ENCODE peak calls at places on chromosomes 4 and X, in ten cellular contexts. One of them, this sample, is unnamed.
A peak's percentile ranks its signal among the peaks of the same experiment; 100 is the strongest.

GRCh38 chrX:89034679-89035078 is 287.7 kb downstream of the CPXCR1 start:
- DNase-seq in heart left ventricle: no peak
- DNase-seq in IMR-90: no peak
- DNase-seq in pancreas: no peak
- DNase-seq in cardiac fibroblast: no peak
- DNase-seq in fibroblast of the aortic adventitia: no peak
- DNase-seq in Panc1: no peak
- DNase-seq in fibroblast of lung: no peak
- DNase-seq in PC-3: no peak
- DNase-seq in A549: no peak
- DNase-seq in this sample: no peak

GRCh38 chrX:15664487-15665444 is at the start of gene CLTRN:
- DNase-seq in cardiac fibroblast: no peak
- DNase-seq in pancreas: no peak
- DNase-seq in PC-3: peak; percentile 82
- DNase-seq in A549: peak; percentile 24
- DNase-seq in fibroblast of the aortic adventitia: no peak
- DNase-seq in fibroblast of lung: no peak
- DNase-seq in IMR-90: no peak
- DNase-seq in Panc1: no peak
- DNase-seq in heart left ventricle: no peak
- DNase-seq in this sample: no peak

GRCh38 chrX:43655961-43656494 is at the start of gene MAOA:
- DNase-seq in heart left ventricle: peak; percentile 59
- DNase-seq in fibroblast of the aortic adventitia: no peak
- DNase-seq in cardiac fibroblast: no peak
- DNase-seq in IMR-90: no peak
- DNase-seq in fibroblast of lung: no peak
- DNase-seq in pancreas: peak; percentile 83
- DNase-seq in A549: no peak
- DNase-seq in PC-3: peak; percentile 33
- DNase-seq in Panc1: no peak
- DNase-seq in this sample: no peak

GRCh38 chr4:15149234-15149841 is 147.1 kb downstream of the CPEB2 start:
- DNase-seq in fibroblast of lung: peak; percentile 46
- DNase-seq in PC-3: peak; percentile 13
- DNase-seq in A549: no peak
- DNase-seq in fibroblast of the aortic adventitia: peak; percentile 59
- DNase-seq in cardiac fibroblast: peak; percentile 58
- DNase-seq in pancreas: no peak
- DNase-seq in Panc1: no peak
- DNase-seq in heart left ventricle: no peak
- DNase-seq in IMR-90: peak; percentile 35
- DNase-seq in this sample: peak; percentile 53

GRCh38 chrX:105876658-105877057 is 54.3 kb downstream of the NRK start:
- DNase-seq in PC-3: peak; percentile 64
- DNase-seq in fibroblast of lung: no peak
- DNase-seq in heart left ventricle: no peak
- DNase-seq in cardiac fibroblast: peak; percentile 3
- DNase-seq in fibroblast of the aortic adventitia: no peak
- DNase-seq in Panc1: no peak
- DNase-seq in IMR-90: peak; percentile 19
- DNase-seq in A549: peak; percentile 31
- DNase-seq in pancreas: no peak
- DNase-seq in this sample: peak; percentile 49

GRCh38 chrX:45517090-45517973 is 316.7 kb upstream of the DIPK2B start:
- DNase-seq in A549: peak; percentile 36
- DNase-seq in PC-3: peak; percentile 77
- DNase-seq in cardiac fibroblast: peak; percentile 78
- DNase-seq in fibroblast of the aortic adventitia: peak; percentile 77
- DNase-seq in heart left ventricle: no peak
- DNase-seq in Panc1: no peak
- DNase-seq in IMR-90: peak; percentile 83
- DNase-seq in fibroblast of lung: peak; percentile 86
- DNase-seq in pancreas: no peak
- DNase-seq in this sample: peak; percentile 69

GRCh38 chrX:20606831-20607230 is 340.1 kb upstream of the RPS6KA3 start:
- DNase-seq in fibroblast of the aortic adventitia: no peak
- DNase-seq in pancreas: no peak
- DNase-seq in IMR-90: no peak
- DNase-seq in cardiac fibroblast: no peak
- DNase-seq in Panc1: no peak
- DNase-seq in A549: no peak
- DNase-seq in heart left ventricle: no peak
- DNase-seq in fibroblast of lung: no peak
- DNase-seq in PC-3: no peak
- DNase-seq in this sample: no peak

GRCh38 chrX:33686105-33686504 is 446.0 kb downstream of the FAM47A start:
- DNase-seq in heart left ventricle: no peak
- DNase-seq in PC-3: no peak
- DNase-seq in cardiac fibroblast: no peak
- DNase-seq in pancreas: no peak
- DNase-seq in fibroblast of the aortic adventitia: no peak
- DNase-seq in fibroblast of lung: no peak
- DNase-seq in Panc1: no peak
- DNase-seq in A549: no peak
- DNase-seq in IMR-90: no peak
- DNase-seq in this sample: no peak

DNA sequence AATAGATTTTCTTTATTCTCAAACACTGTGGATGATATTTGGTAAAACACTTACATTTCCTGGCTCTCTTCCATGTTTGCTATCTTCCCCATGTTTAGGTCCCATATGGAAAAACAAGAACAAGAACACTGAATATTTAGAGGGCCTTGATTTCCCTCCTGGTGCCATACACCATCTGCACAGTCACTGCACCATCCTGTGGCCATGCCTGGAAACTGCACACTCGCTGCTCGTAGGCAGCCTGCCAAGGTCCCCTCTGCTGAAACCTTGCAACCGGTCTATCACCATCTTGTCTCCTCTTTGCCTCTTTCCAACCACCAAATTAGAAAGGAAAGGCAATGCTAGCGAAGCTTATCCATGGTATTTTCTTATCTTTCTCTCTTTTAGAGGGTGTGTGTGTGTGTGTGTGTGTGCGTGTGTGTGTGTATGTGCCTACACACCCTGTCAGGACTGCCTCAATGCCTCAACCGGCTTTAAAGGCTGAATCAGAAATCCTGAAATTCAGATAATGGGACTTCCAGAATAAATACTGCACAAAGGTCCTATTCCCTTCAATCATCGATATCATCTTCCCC is 124.2 kb upstream of the MBNL3 start:
- DNase-seq in PC-3: peak; percentile 61
- DNase-seq in fibroblast of the aortic adventitia: peak; percentile 25
- DNase-seq in heart left ventricle: peak; percentile 20
- DNase-seq in fibroblast of lung: peak; percentile 6
- DNase-seq in A549: peak; percentile 23
- DNase-seq in pancreas: no peak
- DNase-seq in Panc1: no peak
- DNase-seq in IMR-90: peak; percentile 4
- DNase-seq in cardiac fibroblast: peak; percentile 43
- DNase-seq in this sample: peak; percentile 51
- TF ChIP-seq CTCF in PC-3: peak; percentile 80
- TF ChIP-seq CTCF in fibroblast of the aortic adventitia: peak; percentile 63
- TF ChIP-seq CTCF in heart left ventricle: peak; percentile 56
- TF ChIP-seq CTCF in fibroblast of lung: peak; percentile 71
- TF ChIP-seq CTCF in A549: peak; percentile 23
- TF ChIP-seq CTCF in pancreas: peak; percentile 17
- TF ChIP-seq CTCF in Panc1: peak; percentile 74
- TF ChIP-seq CTCF in IMR-90: peak; percentile 49
- TF ChIP-seq CTCF in cardiac fibroblast: peak; percentile 52
- TF ChIP-seq CTCF in this sample: peak; percentile 77

GRCh38 chr4:89836897-89837384 is at the start of gene SNCA:
- DNase-seq in A549: peak; percentile 26
- DNase-seq in pancreas: peak; percentile 64
- DNase-seq in fibroblast of lung: peak; percentile 69
- DNase-seq in IMR-90: peak; percentile 21
- DNase-seq in fibroblast of the aortic adventitia: no peak
- DNase-seq in heart left ventricle: peak; percentile 67
- DNase-seq in Panc1: no peak
- DNase-seq in cardiac fibroblast: peak; percentile 11
- DNase-seq in PC-3: no peak
- DNase-seq in this sample: peak; percentile 39

GRCh38 chr4:89836031-89836777 is 757 bp downstream of the SNCA start:
- DNase-seq in heart left ventricle: no peak
- DNase-seq in Panc1: no peak
- DNase-seq in fibroblast of the aortic adventitia: no peak
- DNase-seq in IMR-90: no peak
- DNase-seq in A549: no peak
- DNase-seq in cardiac fibroblast: no peak
- DNase-seq in pancreas: no peak
- DNase-seq in PC-3: no peak
- DNase-seq in fibroblast of lung: no peak
- DNase-seq in this sample: no peak

GRCh38 chr4:89839558-89839957 is 2.6 kb upstream of the SNCA start:
- DNase-seq in Panc1: no peak
- DNase-seq in PC-3: no peak
- DNase-seq in fibroblast of lung: no peak
- DNase-seq in cardiac fibroblast: no peak
- DNase-seq in heart left ventricle: no peak
- DNase-seq in fibroblast of the aortic adventitia: no peak
- DNase-seq in IMR-90: no peak
- DNase-seq in A549: no peak
- DNase-seq in pancreas: no peak
- DNase-seq in this sample: no peak

GRCh38 chr4:89837385-89837995 is 529 bp upstream of the SNCA start:
- DNase-seq in fibroblast of lung: peak; percentile 27
- DNase-seq in PC-3: no peak
- DNase-seq in fibroblast of the aortic adventitia: no peak
- DNase-seq in cardiac fibroblast: peak; percentile 5
- DNase-seq in A549: peak; percentile 2
- DNase-seq in IMR-90: peak; percentile 16
- DNase-seq in pancreas: peak; percentile 29
- DNase-seq in Panc1: no peak
- DNase-seq in heart left ventricle: no peak
- DNase-seq in this sample: peak; percentile 37

DNA sequence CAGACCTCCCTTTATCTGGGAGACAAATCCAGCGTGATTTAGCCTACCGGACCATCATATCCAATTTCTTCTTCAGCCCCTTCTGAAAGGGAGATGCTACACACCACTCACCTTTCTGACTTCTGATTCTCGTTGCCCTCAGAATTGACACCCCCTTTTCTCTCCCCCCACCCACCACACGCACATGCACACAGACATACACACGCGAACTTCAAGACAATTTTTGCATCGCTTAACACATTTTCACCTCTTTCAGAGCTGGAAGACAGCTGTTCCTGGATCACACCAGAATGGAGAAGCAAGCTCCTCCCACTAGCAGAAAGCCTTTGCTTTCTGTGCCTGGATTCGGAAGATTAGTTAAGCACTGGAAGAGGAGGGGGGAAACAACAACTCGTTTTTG is 1.0 kb upstream of the SNCA start:
- DNase-seq in fibroblast of the aortic adventitia: no peak
- DNase-seq in cardiac fibroblast: no peak
- DNase-seq in fibroblast of lung: peak; percentile 4
- DNase-seq in IMR-90: no peak
- DNase-seq in Panc1: no peak
- DNase-seq in A549: no peak
- DNase-seq in heart left ventricle: no peak
- DNase-seq in pancreas: no peak
- DNase-seq in PC-3: no peak
- DNase-seq in this sample: peak; percentile 19
- H3K4me3 ChIP-seq in fibroblast of the aortic adventitia: no peak overlapping the region
- H3K4me3 ChIP-seq in cardiac fibroblast: no peak overlapping the region
- H3K4me3 ChIP-seq in fibroblast of lung: no peak overlapping the region
- H3K4me3 ChIP-seq in IMR-90: no peak overlapping the region
- H3K4me3 ChIP-seq in Panc1: peak overlapping the region; percentile 53
- H3K4me3 ChIP-seq in A549: peak overlapping the region; percentile 45
- H3K4me3 ChIP-seq in heart left ventricle: peak overlapping the region; percentile 55
- H3K4me3 ChIP-seq in pancreas: no peak overlapping the region
- H3K4me3 ChIP-seq in PC-3: no peak overlapping the region
- H3K4me3 ChIP-seq in this sample: peak overlapping the region; percentile 58

GRCh38 chr4:183563874-183564273 is 59.0 kb downstream of the ING2 start:
- DNase-seq in fibroblast of lung: peak; percentile 81
- DNase-seq in cardiac fibroblast: peak; percentile 41
- DNase-seq in A549: peak; percentile 30
- DNase-seq in heart left ventricle: no peak
- DNase-seq in fibroblast of the aortic adventitia: peak; percentile 32
- DNase-seq in PC-3: peak; percentile 42
- DNase-seq in Panc1: no peak
- DNase-seq in pancreas: no peak
- DNase-seq in IMR-90: peak; percentile 28
- DNase-seq in this sample: peak; percentile 46
- TF ChIP-seq CTCF in fibroblast of lung: no peak
- TF ChIP-seq CTCF in cardiac fibroblast: no peak
- TF ChIP-seq CTCF in A549: no peak
- TF ChIP-seq CTCF in heart left ventricle: no peak
- TF ChIP-seq CTCF in fibroblast of the aortic adventitia: no peak
- TF ChIP-seq CTCF in PC-3: no peak
- TF ChIP-seq CTCF in Panc1: no peak
- TF ChIP-seq CTCF in pancreas: no peak
- TF ChIP-seq CTCF in IMR-90: no peak
- TF ChIP-seq CTCF in this sample: no peak

GRCh38 chrX:21749924-21750323 is 8.0 kb downstream of the SMPX start:
- DNase-seq in cardiac fibroblast: no peak
- DNase-seq in fibroblast of lung: no peak
- DNase-seq in A549: no peak
- DNase-seq in Panc1: no peak
- DNase-seq in heart left ventricle: no peak
- DNase-seq in fibroblast of the aortic adventitia: no peak
- DNase-seq in pancreas: no peak
- DNase-seq in IMR-90: no peak
- DNase-seq in PC-3: no peak
- DNase-seq in this sample: no peak

GRCh38 chrX:21744721-21745120 is 13.2 kb downstream of the SMPX start:
- DNase-seq in cardiac fibroblast: no peak
- DNase-seq in Panc1: no peak
- DNase-seq in IMR-90: no peak
- DNase-seq in A549: no peak
- DNase-seq in fibroblast of lung: no peak
- DNase-seq in pancreas: no peak
- DNase-seq in heart left ventricle: no peak
- DNase-seq in PC-3: no peak
- DNase-seq in fibroblast of the aortic adventitia: no peak
- DNase-seq in this sample: no peak

GRCh38 chrX:21748235-21748634 is 9.7 kb downstream of the SMPX start:
- DNase-seq in heart left ventricle: no peak
- DNase-seq in PC-3: no peak
- DNase-seq in fibroblast of lung: no peak
- DNase-seq in cardiac fibroblast: no peak
- DNase-seq in fibroblast of the aortic adventitia: no peak
- DNase-seq in pancreas: no peak
- DNase-seq in Panc1: no peak
- DNase-seq in IMR-90: no peak
- DNase-seq in A549: no peak
- DNase-seq in this sample: no peak

GRCh38 chrX:21745756-21746155 is 12.2 kb downstream of the SMPX start:
- DNase-seq in cardiac fibroblast: peak; percentile 50
- DNase-seq in pancreas: no peak
- DNase-seq in IMR-90: peak; percentile 25
- DNase-seq in PC-3: peak; percentile 63
- DNase-seq in A549: peak; percentile 24
- DNase-seq in heart left ventricle: no peak
- DNase-seq in fibroblast of lung: no peak
- DNase-seq in fibroblast of the aortic adventitia: peak; percentile 47
- DNase-seq in Panc1: no peak
- DNase-seq in this sample: peak; percentile 58

DNA sequence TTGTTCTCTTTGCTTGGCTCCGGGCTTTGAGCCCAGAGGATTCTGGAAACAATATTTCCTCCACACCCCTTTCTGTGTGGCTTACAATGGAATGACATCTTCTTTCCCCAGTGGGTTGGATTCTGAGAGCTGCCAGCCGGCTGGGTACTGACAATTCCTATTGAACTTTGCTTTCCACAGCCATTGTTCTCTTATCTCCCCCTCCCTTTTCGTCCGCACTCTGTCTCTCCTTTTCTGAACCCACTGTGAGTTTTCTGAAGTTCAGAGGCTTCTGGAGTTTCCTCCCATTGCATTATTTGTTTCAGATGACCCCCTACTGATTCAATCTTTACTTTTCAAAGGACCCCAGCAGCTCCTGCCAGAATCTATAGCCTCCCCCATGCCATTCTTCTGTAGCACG is 10.4 kb downstream of the SMPX start:
- DNase-seq in heart left ventricle: no peak
- DNase-seq in Panc1: no peak
- DNase-seq in pancreas: no peak
- DNase-seq in A549: no peak
- DNase-seq in cardiac fibroblast: peak; percentile 24
- DNase-seq in IMR-90: no peak
- DNase-seq in PC-3: no peak
- DNase-seq in fibroblast of lung: no peak
- DNase-seq in fibroblast of the aortic adventitia: peak; percentile 50
- DNase-seq in this sample: no peak
- H3K4me3 ChIP-seq in heart left ventricle: no peak overlapping the region
- H3K4me3 ChIP-seq in Panc1: no peak overlapping the region
- H3K4me3 ChIP-seq in pancreas: no peak overlapping the region
- H3K4me3 ChIP-seq in A549: no peak overlapping the region
- H3K4me3 ChIP-seq in cardiac fibroblast: no peak overlapping the region
- H3K4me3 ChIP-seq in IMR-90: no peak overlapping the region
- H3K4me3 ChIP-seq in PC-3: no peak overlapping the region
- H3K4me3 ChIP-seq in fibroblast of lung: no peak overlapping the region
- H3K4me3 ChIP-seq in fibroblast of the aortic adventitia: no peak overlapping the region
- H3K4me3 ChIP-seq in this sample: no peak overlapping the region